ENCODE peak calls at places on chromosome 4, in seven cellular contexts. Z is progenitor cell of endocrine pancreas, S is lower leg skin, R is coronary artery, A is upper lobe of right lung, T is GM23338, Q is GM20000. L is an unnamed sample.

GRCh38 chr4:183571350-183572076 is 66.7 kb downstream of the ING2 start:
- DNase-seq in Z (no peak), S (peak; percentile 28), R (no peak), A (peak; percentile 86), T (peak; percentile 37), Q (no peak), L (no peak)

GRCh38 chr4:107888237-107888636 is 43.1 kb upstream of the CYP2U1 start:
- DNase-seq in Z (no peak), S (no peak), R (no peak), A (no peak), T (peak; percentile 34), Q (no peak), L (peak; percentile 5)

GRCh38 chr4:30863031-30863430 is 142.9 kb downstream of the PCDH7 start:
- DNase-seq in Z (no peak), S (no peak), R (no peak), A (no peak), T (no peak), Q (no peak), L (no peak)

GRCh38 chr4:19051751-19052296 is 1030.3 kb upstream of the LCORL start:
- DNase-seq in Z (no peak), S (no peak), R (no peak), A (no peak), T (peak; percentile 9), Q (no peak), L (no peak)

GRCh38 chr4:139645458-139645857 is 20.2 kb upstream of the MGST2 start:
- DNase-seq in Z (no peak), S (no peak), R (peak; percentile 49), A (no peak), T (no peak), Q (no peak), L (no peak)

GRCh38 chr4:48008021-48008596 is 8.4 kb downstream of the CNGA1 start:
- DNase-seq in Z (no peak), S (no peak), R (no peak), A (no peak), T (peak; percentile 76), Q (no peak), L (no peak)

GRCh38 chr4:88526221-88526815 is 2.7 kb upstream of the PYURF start:
- DNase-seq in Z (no peak), S (no peak), R (no peak), A (no peak), T (peak; percentile 42), Q (peak; percentile 42), L (no peak)

GRCh38 chr4:183130328-183131155 is 31.5 kb downstream of the WWC2 start:
- DNase-seq in Z (no peak), S (no peak), R (no peak), A (no peak), T (no peak), Q (no peak), L (no peak)

GRCh38 chr4:11724731-11725130 is 296.0 kb upstream of the HS3ST1 start:
- DNase-seq in Z (no peak), S (no peak), R (no peak), A (no peak), T (no peak), Q (no peak), L (no peak)

GRCh38 chr4:6595897-6596537 is 21.0 kb downstream of the MAN2B2 start:
- DNase-seq in Z (no peak), S (no peak), R (no peak), A (no peak), T (peak; percentile 75), Q (no peak), L (no peak)

GRCh38 chr4:103002551-103002950 is 17.0 kb downstream of the SLC9B1 start:
- DNase-seq in Z (no peak), S (no peak), R (no peak), A (no peak), T (no peak), Q (no peak), L (no peak)

GRCh38 chr4:75831856-75832405 is 70.3 kb downstream of the PPEF2 start:
- DNase-seq in Z (no peak), S (no peak), R (no peak), A (no peak), T (peak; percentile 69), Q (no peak), L (no peak)

GRCh38 chr4:40990899-40991265 is 223.5 kb downstream of the APBB2 start:
- DNase-seq in Z (no peak), S (no peak), R (no peak), A (no peak), T (no peak), Q (no peak), L (no peak)

GRCh38 chr4:127140306-127140705 is 492.5 kb upstream of the INTU start:
- DNase-seq in Z (no peak), S (no peak), R (no peak), A (no peak), T (no peak), Q (no peak), L (no peak)

GRCh38 chr4:135485371-135485770 is 1283.8 kb upstream of the PABPC4L start:
- DNase-seq in Z (no peak), S (no peak), R (no peak), A (no peak), T (no peak), Q (no peak), L (no peak)

DNA sequence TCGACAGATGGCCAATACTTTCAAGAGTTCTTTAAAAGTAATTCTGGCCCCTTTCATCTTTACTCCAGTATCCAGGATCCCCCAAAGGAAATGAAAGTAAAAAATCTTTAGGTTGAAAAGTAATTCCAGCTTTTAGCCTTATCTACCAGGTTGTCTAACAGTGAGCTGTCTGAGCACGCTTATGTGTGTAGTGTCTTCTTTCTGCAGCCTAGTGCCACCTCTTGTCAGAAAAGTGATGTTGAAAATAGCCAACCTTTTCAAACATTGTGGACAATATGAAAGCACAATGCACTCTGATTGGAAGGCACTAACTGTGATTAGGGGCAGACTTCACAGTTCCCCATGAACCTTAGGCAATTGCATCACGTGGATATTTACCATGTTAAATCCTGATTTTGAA is 92.1 kb downstream of the RELL1 start:
- DNase-seq in Z (no peak), S (no peak), R (no peak), A (no peak), T (no peak), Q (no peak), L (no peak)
- TF ChIP-seq CTCF in Z (no peak), S (no peak), R (no peak), A (no peak), T (no peak), Q (no peak), L (no peak)

GRCh38 chr4:44493924-44494323 is 45.3 kb upstream of the KCTD8 start:
- DNase-seq in Z (no peak), S (no peak), R (no peak), A (no peak), T (peak; percentile 71), Q (peak; percentile 9), L (no peak)
- TF ChIP-seq CTCF in Z (peak; percentile 55), S (no peak), R (no peak), A (no peak), T (peak; percentile 56), Q (peak; percentile 18), L (peak; percentile 61)

GRCh38 chr4:57691370-57691769 is 581.2 kb upstream of the IGFBP7 start:
- DNase-seq in Z (no peak), S (no peak), R (no peak), A (no peak), T (no peak), Q (no peak), L (no peak)
- TF ChIP-seq CTCF in Z (no peak), S (no peak), R (no peak), A (no peak), T (no peak), Q (no peak), L (no peak)

GRCh38 chr4:76981649-76982048 is 32.1 kb downstream of the SEPTIN11 start:
- DNase-seq in Z (no peak), S (no peak), R (no peak), A (no peak), T (no peak), Q (no peak), L (no peak)

GRCh38 chr4:76984788-76985211 is 35.2 kb downstream of the SEPTIN11 start:
- DNase-seq in Z (no peak), S (peak; percentile 83), R (peak; percentile 84), A (no peak), T (no peak), Q (no peak), L (no peak)

GRCh38 chr4:76980280-76980679 is 30.7 kb downstream of the SEPTIN11 start:
- DNase-seq in Z (no peak), S (no peak), R (no peak), A (no peak), T (no peak), Q (no peak), L (no peak)

GRCh38 chr4:76984127-76984526 is 34.6 kb downstream of the SEPTIN11 start:
- DNase-seq in Z (no peak), S (no peak), R (no peak), A (no peak), T (peak; percentile 59), Q (peak; percentile 29), L (no peak)

DNA sequence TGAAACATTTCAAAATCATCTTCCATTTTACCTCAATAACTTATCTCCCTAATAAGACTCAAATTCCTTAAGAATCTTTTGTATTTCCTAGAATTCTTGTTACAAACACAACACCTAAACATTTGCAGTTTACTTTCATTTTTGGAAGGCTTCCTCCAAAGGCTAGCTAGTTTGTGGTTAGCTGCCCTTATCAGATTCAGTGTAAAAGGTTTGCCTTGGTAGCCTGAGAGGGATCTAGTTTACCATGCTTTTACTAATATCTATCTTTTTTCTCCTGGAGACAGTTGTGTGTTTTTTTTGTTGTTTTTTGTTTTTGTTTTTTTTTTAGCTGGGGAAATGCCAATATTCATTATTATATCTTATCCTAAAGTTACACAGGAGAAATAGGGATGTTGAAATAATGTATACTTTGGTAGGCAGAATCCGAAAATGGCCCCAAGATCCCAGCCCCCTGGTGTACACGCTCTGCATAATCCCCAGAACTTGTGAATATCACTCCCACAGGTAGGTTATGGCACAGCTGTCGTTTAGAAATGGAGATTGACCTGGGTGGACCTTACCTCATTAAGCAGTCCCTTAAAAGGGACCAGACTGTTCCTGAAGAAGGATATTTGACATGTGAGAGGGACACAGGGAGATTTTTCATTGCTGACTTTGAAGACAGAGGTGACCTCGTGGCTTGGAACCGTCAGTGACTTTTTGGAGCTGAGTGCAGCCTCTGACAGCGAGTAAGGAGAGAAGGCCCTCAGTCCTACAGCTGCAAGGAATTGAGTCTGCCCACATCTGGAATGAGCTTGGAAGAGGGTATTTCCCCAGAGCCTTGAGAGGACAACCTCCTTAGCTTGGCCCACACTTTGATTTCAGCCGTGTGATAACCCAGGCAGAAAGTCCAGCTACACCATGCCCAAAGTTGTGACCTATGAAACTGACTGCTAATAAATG is 33.4 kb downstream of the SEPTIN11 start:
- DNase-seq in Z (no peak), S (no peak), R (no peak), A (no peak), T (no peak), Q (no peak), L (no peak)
- TF ChIP-seq CTCF in Z (peak; percentile 39), S (no peak), R (no peak), A (no peak), T (peak; percentile 26), Q (no peak), L (peak; percentile 39)